ENCODE peak calls at places on chromosomes 4 and X, in six cellular contexts. W is GM12878, V is K562, U is A549, P is H1, J is HepG2. N is an unnamed sample.

GRCh38 chr4:5916229-5916628 is 23.3 kb upstream of the CRMP1 start:
- DNase-seq in U (no peak), V (no peak), J (no peak), P (no peak), W (no peak), N (no peak)

GRCh38 chrX:154046262-154046771 is 26.6 kb upstream of the IRAK1 start:
- DNase-seq in V (no peak), P (no peak), J (no peak), W (no peak), U (peak; percentile 21), N (no peak)

GRCh38 chr4:8560265-8561047 is 19.7 kb upstream of the GPR78 start:
- DNase-seq in W (no peak), V (no peak), J (no peak), U (no peak), P (no peak), N (no peak)

GRCh38 chrX:122625821-122626220 is 558.3 kb upstream of the GRIA3 start:
- DNase-seq in W (no peak), J (no peak), V (no peak), P (no peak), U (no peak), N (no peak)

GRCh38 chr4:6226506-6226905 is 26.2 kb upstream of the JAKMIP1 start:
- DNase-seq in U (no peak), J (no peak), V (no peak), W (no peak), P (no peak), N (no peak)

GRCh38 chr4:97457253-97457652 is 686.0 kb downstream of the STPG2 start:
- DNase-seq in P (no peak), V (no peak), W (no peak), U (no peak), J (no peak), N (no peak)

GRCh38 chr4:77834403-77834802 is 15.2 kb upstream of the CNOT6L start:
- DNase-seq in J (no peak), U (no peak), W (no peak), P (no peak), V (no peak), N (no peak)

GRCh38 chr4:74428278-74428677 is 16.7 kb upstream of the AREG start:
- DNase-seq in W (no peak), V (no peak), J (no peak), P (no peak), U (no peak), N (no peak)

GRCh38 chrX:2383735-2384134 is 117.0 kb downstream of the DHRSX start:
- DNase-seq in J (no peak), V (no peak), W (no peak), U (no peak), P (no peak), N (no peak)

GRCh38 chrX:57583477-57583876 is 8.3 kb upstream of the ZXDB start:
- DNase-seq in J (no peak), V (no peak), W (no peak), P (no peak), U (no peak), N (no peak)

GRCh38 chrX:12480956-12481355 is 310.3 kb upstream of the PRPS2 start:
- DNase-seq in J (no peak), P (no peak), U (no peak), V (no peak), W (no peak), N (no peak)

GRCh38 chrX:17744896-17745523 is 7.7 kb downstream of the SCML1 start:
- DNase-seq in W (no peak), J (peak; percentile 81), V (no peak), U (no peak), P (no peak), N (no peak)

GRCh38 chr4:123481034-123481433 is 84.4 kb downstream of the SPRY1 start:
- DNase-seq in W (no peak), P (no peak), V (no peak), J (no peak), U (no peak), N (no peak)

GRCh38 chr4:56656346-56656643 is 24.8 kb downstream of the HOPX start:
- DNase-seq in V (no peak), W (no peak), J (no peak), U (no peak), P (no peak), N (peak; percentile 63)

DNA sequence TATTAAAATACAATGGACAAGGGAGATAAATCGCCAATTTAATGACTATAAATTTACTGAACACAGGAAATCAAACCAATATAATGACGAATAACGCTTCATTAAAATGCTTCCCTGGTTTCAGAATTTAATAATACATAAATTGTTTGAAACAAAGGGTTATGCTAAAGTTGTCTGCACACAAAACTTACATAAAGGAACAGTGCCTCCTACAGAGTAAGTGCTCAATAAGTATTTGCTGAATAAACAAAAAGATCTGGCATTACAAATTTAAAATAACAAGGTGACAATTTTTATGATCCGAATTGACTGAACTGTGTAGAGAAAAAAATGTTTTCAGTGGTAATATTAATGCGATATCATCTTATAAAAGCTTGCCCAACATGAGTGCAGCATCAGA is 69.6 kb downstream of the NOCT start:
- DNase-seq in W (no peak), J (peak; percentile 11), U (no peak), V (no peak), P (no peak), N (no peak)
- TF ChIP-seq MAX in W (no peak), J (no peak), U (no peak), V (no peak), P (no peak), N (no peak)

DNA sequence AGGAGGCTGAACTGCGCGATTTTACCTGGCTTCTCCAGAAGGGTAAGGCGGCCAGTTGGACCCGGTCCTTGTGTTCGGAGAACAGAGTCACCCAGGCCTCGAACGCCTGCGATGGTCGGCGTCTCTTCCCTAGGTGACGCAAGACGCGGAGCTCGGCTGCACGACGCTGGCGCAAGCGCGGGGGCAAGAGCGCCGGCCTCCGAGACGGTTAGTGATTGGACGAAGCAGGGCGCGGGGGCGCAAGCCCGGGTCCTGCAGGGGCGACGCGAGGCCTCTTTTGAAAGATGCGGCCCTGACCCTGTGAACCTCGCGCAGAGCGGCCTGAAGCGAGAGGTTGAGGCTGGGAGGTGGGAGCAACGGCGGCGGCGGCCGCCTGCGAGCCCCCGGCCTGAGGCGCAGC is 428 bp downstream of the ADAD1 start:
- DNase-seq in W (no peak), J (no peak), U (no peak), P (no peak), V (no peak), N (peak; percentile 6)
- TF ChIP-seq CHD2 in W (no peak), J (no peak), U (no peak), P (no peak), V (no peak), N (no peak)

GRCh38 chrX:54818221-54818620 is 10.7 kb downstream of the MAGED2 start:
- DNase-seq in P (no peak), W (no peak), V (no peak), J (no peak), U (no peak), N (no peak)

GRCh38 chrX:54817220-54817820 is 9.8 kb downstream of the MAGED2 start:
- DNase-seq in V (no peak), P (no peak), J (no peak), W (no peak), U (no peak), N (peak; percentile 42)

GRCh38 chrX:54821310-54821709 is 13.8 kb downstream of the MAGED2 start:
- DNase-seq in J (no peak), V (no peak), U (no peak), W (no peak), P (no peak), N (no peak)

GRCh38 chrX:54819201-54819600 is 11.7 kb downstream of the MAGED2 start:
- DNase-seq in J (no peak), W (no peak), P (no peak), V (no peak), U (no peak), N (no peak)

DNA sequence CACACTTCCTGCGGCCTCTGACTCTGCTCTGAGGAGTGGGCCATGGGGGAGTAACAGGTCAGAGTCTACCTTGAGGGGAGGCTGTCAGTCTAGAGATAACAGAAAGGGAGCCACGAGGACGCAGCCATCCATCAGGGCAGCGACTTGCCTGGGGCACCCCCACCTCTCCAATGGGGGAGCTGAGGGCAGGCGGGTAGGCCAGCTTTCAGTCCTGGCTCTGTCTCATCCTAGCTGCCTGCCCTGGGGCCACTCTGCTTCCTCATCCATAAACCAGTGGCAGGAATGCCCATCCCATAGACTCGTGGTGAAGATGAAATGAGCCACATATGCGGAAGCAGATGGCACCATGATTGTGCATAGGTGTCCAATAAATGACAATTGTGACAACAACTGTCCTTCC is 13.2 kb downstream of the MAGED2 start:
- DNase-seq in U (no peak), V (no peak), W (no peak), J (no peak), P (no peak), N (no peak)
- TF ChIP-seq MAX in U (no peak), V (no peak), W (no peak), J (no peak), P (no peak), N (no peak)

GRCh38 chr4:177105526-177105925 is 204.1 kb upstream of the NEIL3 start:
- DNase-seq in P (no peak), J (no peak), V (no peak), U (no peak), W (no peak), N (no peak)

GRCh38 chr4:177108708-177109107 is 201.0 kb upstream of the NEIL3 start:
- DNase-seq in V (no peak), J (no peak), P (no peak), W (no peak), U (no peak), N (no peak)

GRCh38 chr4:177109769-177110168 is 199.9 kb upstream of the NEIL3 start:
- DNase-seq in W (no peak), J (no peak), V (no peak), U (no peak), P (no peak), N (no peak)

DNA sequence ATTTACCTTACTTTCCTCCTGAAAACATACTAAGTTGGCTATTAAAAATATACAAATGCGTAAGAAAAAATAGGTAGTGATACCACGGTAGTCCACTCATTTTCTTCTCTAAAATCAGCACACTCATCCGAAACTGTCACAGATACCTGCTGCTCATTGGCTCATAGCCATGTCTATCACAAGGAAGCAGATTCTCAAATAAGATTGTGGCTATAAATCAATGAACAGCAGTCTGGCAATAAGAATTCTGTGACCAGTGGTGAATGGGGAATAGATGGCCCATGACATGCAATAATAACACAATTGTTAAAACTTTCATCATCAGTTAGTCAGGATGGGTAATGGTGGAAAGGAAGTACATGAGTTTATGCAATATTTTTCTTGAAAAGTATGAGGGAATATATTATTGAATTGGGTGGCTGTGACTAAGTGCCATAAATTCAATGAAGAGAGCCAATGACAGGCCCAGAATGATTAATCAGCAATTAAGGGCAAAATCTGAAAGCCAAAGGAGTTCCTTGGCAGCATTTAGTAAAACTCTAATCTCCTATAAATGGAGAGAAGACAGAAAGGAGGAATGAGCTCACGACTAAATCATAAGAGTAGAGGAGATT is 202.3 kb upstream of the NEIL3 start:
- DNase-seq in P (no peak), J (no peak), U (no peak), V (no peak), W (no peak), N (no peak)
- TF ChIP-seq CHD2 in P (no peak), J (no peak), U (no peak), V (no peak), W (no peak), N (no peak)

DNA sequence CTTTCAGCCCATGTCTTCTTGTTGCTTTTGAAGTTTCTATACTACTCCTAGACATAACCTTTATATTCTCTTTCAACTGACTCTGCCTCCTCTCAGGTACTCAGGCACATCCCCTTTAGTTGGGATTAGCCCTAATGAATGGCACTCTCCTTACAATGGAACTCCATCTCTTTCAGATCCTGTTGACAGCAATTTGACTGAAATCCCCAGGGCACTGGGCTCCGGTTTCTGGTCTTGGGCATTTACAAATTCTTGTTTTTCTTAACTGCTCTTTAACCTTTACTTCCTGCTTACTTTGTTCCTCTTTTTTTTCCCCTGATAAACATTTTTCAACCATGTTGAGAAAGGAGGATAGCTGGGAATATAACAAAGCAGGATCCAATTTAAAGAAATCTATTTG is 68.9 kb downstream of the ENOX2 start:
- DNase-seq in J (no peak), P (no peak), U (no peak), V (no peak), W (no peak), N (no peak)
- TF ChIP-seq MAX in J (no peak), P (no peak), U (no peak), V (no peak), W (no peak), N (no peak)